ENCODE peak calls at places on chromosomes 2 and 18, in ten cellular contexts. P is WTC11, U is foreskin fibroblast, N is psoas muscle, A is fibroblast of pulmonary artery, M is neural crest cell, Q is mesothelial cell of epicardium, Y is fibroblast of the aortic adventitia, X is AG10803, C is AG09309. Z is an unnamed sample.

GRCh38 chr2:237092506-237092905 is 6.8 kb downstream of the COPS8 start:
- DNase-seq in P (no peak), U (no peak), N (no peak), A (no peak), M (no peak), Q (no peak), Y (no peak), X (no peak), C (no peak), Z (no peak)

GRCh38 chr2:1488851-1489250 is 75.6 kb downstream of the TPO start:
- DNase-seq in P (no peak), U (no peak), N (no peak), A (no peak), M (no peak), Q (no peak), Y (no peak), X (no peak), C (no peak), Z (no peak)

GRCh38 chr2:161420406-161421025 is 4.4 kb downstream of the TBR1 start:
- DNase-seq in P (no peak), U (no peak), N (no peak), A (no peak), M (no peak), Q (no peak), Y (no peak), X (no peak), C (no peak), Z (no peak)

GRCh38 chr2:46831037-46831868 is 84.4 kb downstream of the MCFD2 start:
- DNase-seq in P (no peak), U (peak; percentile 57), N (no peak), A (peak; percentile 45), M (no peak), Q (no peak), Y (peak; percentile 76), X (peak; percentile 95), C (peak; percentile 97), Z (no peak)

GRCh38 chr18:55095579-55095978 is 136.3 kb upstream of the CCDC68 start:
- DNase-seq in P (no peak), U (no peak), N (no peak), A (no peak), M (no peak), Q (no peak), Y (no peak), X (no peak), C (no peak), Z (no peak)

GRCh38 chr2:24981742-24982141 is 10.0 kb upstream of the DNAJC27 start:
- DNase-seq in P (no peak), U (no peak), N (no peak), A (peak; percentile 36), M (no peak), Q (no peak), Y (peak; percentile 33), X (peak; percentile 55), C (no peak), Z (no peak)

GRCh38 chr2:119333360-119333759 is 33.3 kb downstream of the C2orf76 start:
- DNase-seq in P (no peak), U (no peak), N (no peak), A (peak; percentile 8), M (no peak), Q (no peak), Y (peak; percentile 19), X (peak; percentile 31), C (no peak), Z (no peak)

GRCh38 chr18:46856975-46857374 is 60.3 kb downstream of the PIAS2 start:
- DNase-seq in P (no peak), U (no peak), N (no peak), A (peak; percentile 8), M (no peak), Q (no peak), Y (peak; percentile 5), X (peak; percentile 9), C (peak; percentile 2), Z (no peak)

GRCh38 chr2:10260130-10260529 is 42.6 kb upstream of the HPCAL1 start:
- DNase-seq in P (no peak), U (peak; percentile 8), N (no peak), A (no peak), M (no peak), Q (no peak), Y (no peak), X (peak; percentile 60), C (no peak), Z (no peak)

GRCh38 chr2:214481204-214481603 is 70.3 kb downstream of the VWC2L start:
- DNase-seq in P (no peak), U (no peak), N (no peak), A (peak; percentile 16), M (no peak), Q (no peak), Y (no peak), X (no peak), C (peak; percentile 3), Z (peak; percentile 11)

GRCh38 chr2:217650716-217651360 is 352.0 kb downstream of the TNS1 start:
- DNase-seq in P (peak; percentile 46), U (peak; percentile 16), N (no peak), A (peak; percentile 66), M (peak; percentile 44), Q (no peak), Y (peak; percentile 76), X (peak; percentile 66), C (peak; percentile 48), Z (peak; percentile 11)

GRCh38 chr2:237515166-237515565 is 28.1 kb downstream of the MLPH start:
- DNase-seq in P (no peak), U (no peak), N (no peak), A (no peak), M (no peak), Q (no peak), Y (no peak), X (no peak), C (no peak), Z (no peak)

GRCh38 chr2:64807417-64807816 is 153.7 kb upstream of the SERTAD2 start:
- DNase-seq in P (no peak), U (peak; percentile 100), N (no peak), A (peak; percentile 95), M (no peak), Q (no peak), Y (peak; percentile 99), X (peak; percentile 99), C (peak; percentile 99), Z (peak; percentile 90)

GRCh38 chr18:23884712-23885375 is 129.7 kb upstream of the TTC39C start:
- DNase-seq in P (peak; percentile 37), U (no peak), N (no peak), A (no peak), M (no peak), Q (no peak), Y (no peak), X (no peak), C (no peak), Z (no peak)

GRCh38 chr2:99940963-99941362 is 201.4 kb downstream of the AFF3 start:
- DNase-seq in P (no peak), U (no peak), N (no peak), A (peak; percentile 4), M (no peak), Q (no peak), Y (peak; percentile 11), X (peak; percentile 30), C (peak; percentile 2), Z (peak; percentile 95)

GRCh38 chr18:58955738-58956137 is 91.1 kb downstream of the ZNF532 start:
- DNase-seq in P (no peak), U (peak; percentile 35), N (no peak), A (peak; percentile 54), M (no peak), Q (no peak), Y (peak; percentile 68), X (peak; percentile 71), C (no peak), Z (no peak)

GRCh38 chr2:26580751-26581150 is 60.4 kb downstream of the CIB4 start:
- DNase-seq in P (peak; percentile 8), U (no peak), N (no peak), A (no peak), M (no peak), Q (no peak), Y (no peak), X (no peak), C (no peak), Z (no peak)

GRCh38 chr2:69272803-69273471 is 114.1 kb downstream of the GFPT1 start:
- DNase-seq in P (no peak), U (no peak), N (no peak), A (peak; percentile 71), M (no peak), Q (no peak), Y (peak; percentile 21), X (no peak), C (no peak), Z (no peak)
- TF ChIP-seq CTCF in P (no peak), U (no peak), N (no peak), A (peak; percentile 17), M (no peak), Q (no peak), Y (no peak), X (no peak), C (no peak), Z (no peak)

GRCh38 chr2:74261204-74261864 is 62.9 kb downstream of the MTHFD2 start:
- DNase-seq in P (peak; percentile 76), U (peak; percentile 29), N (no peak), A (peak; percentile 35), M (no peak), Q (no peak), Y (peak; percentile 28), X (peak; percentile 26), C (no peak), Z (no peak)

GRCh38 chr2:74269667-74270066 is 71.3 kb downstream of the MTHFD2 start:
- DNase-seq in P (no peak), U (no peak), N (no peak), A (no peak), M (no peak), Q (no peak), Y (no peak), X (no peak), C (no peak), Z (no peak)

GRCh38 chr2:74262681-74263080 is 64.3 kb downstream of the MTHFD2 start:
- DNase-seq in P (no peak), U (no peak), N (no peak), A (no peak), M (no peak), Q (no peak), Y (no peak), X (no peak), C (no peak), Z (no peak)

GRCh38 chr2:74264281-74264680 is 65.9 kb downstream of the MTHFD2 start:
- DNase-seq in P (no peak), U (no peak), N (no peak), A (no peak), M (no peak), Q (no peak), Y (no peak), X (no peak), C (no peak), Z (no peak)

GRCh38 chr2:74267068-74267467 is 68.7 kb downstream of the MTHFD2 start:
- DNase-seq in P (peak; percentile 41), U (no peak), N (no peak), A (no peak), M (no peak), Q (no peak), Y (no peak), X (no peak), C (no peak), Z (no peak)
- TF ChIP-seq CTCF in P (no peak), U (no peak), N (no peak), A (no peak), M (peak; percentile 52), Q (no peak), Y (no peak), X (no peak), C (no peak), Z (no peak)

GRCh38 chr18:44834867-44835469 is 154.3 kb downstream of the SETBP1 start:
- DNase-seq in P (no peak), U (no peak), N (no peak), A (no peak), M (no peak), Q (no peak), Y (no peak), X (no peak), C (no peak), Z (no peak)
- TF ChIP-seq CTCF in P (no peak), U (no peak), N (no peak), A (no peak), M (no peak), Q (no peak), Y (no peak), X (no peak), C (no peak), Z (no peak)

GRCh38 chr2:12928706-12929291 is 212.1 kb downstream of the TRIB2 start:
- DNase-seq in P (no peak), U (no peak), N (no peak), A (no peak), M (no peak), Q (no peak), Y (no peak), X (no peak), C (no peak), Z (no peak)
- TF ChIP-seq CTCF in P (no peak), U (no peak), N (no peak), A (no peak), M (no peak), Q (no peak), Y (no peak), X (no peak), C (no peak), Z (no peak)